ENCODE peak calls at places on chromosomes 5 and 9, in four cellular contexts. O, X, V and J are unnamed samples.

GRCh38 chr5:1776831-1777230 is 22.8 kb downstream of the MRPL36 start:
- DNase-seq in O (no peak), V (no peak), X (no peak), J (no peak)

GRCh38 chr9:17081814-17082213 is 53.0 kb upstream of the CNTLN start:
- DNase-seq in O (no peak), V (no peak), X (no peak), J (no peak)

GRCh38 chr9:38103340-38103739 is 34.3 kb upstream of the SHB start:
- DNase-seq in X (no peak), V (no peak), O (no peak), J (no peak)

GRCh38 chr9:76887003-76887821 is 18.7 kb downstream of the PRUNE2 start:
- DNase-seq in V (no peak), X (no peak), O (peak; percentile 82), J (no peak)

GRCh38 chr9:88464851-88465250 is 70.1 kb upstream of the NXNL2 start:
- DNase-seq in V (no peak), X (no peak), O (no peak), J (no peak)

GRCh38 chr9:14278291-14278721 is 35.6 kb downstream of the NFIB start:
- DNase-seq in O (no peak), V (no peak), X (no peak), J (no peak)

GRCh38 chr5:56262269-56262668 is 29.1 kb upstream of the ANKRD55 start:
- DNase-seq in V (no peak), X (no peak), O (no peak), J (no peak)

GRCh38 chr5:126369995-126370731 is 53.0 kb upstream of the GRAMD2B start:
- DNase-seq in X (no peak), O (no peak), V (no peak), J (no peak)

GRCh38 chr5:112240011-112240410 is 179.1 kb downstream of the EPB41L4A start:
- DNase-seq in V (no peak), O (no peak), X (no peak), J (no peak)

GRCh38 chr5:2205185-2205585 is 322.5 kb upstream of the IRX4 start:
- DNase-seq in V (no peak), X (no peak), O (no peak), J (peak; percentile 3)

GRCh38 chr5:97554992-97555981 is 372.2 kb upstream of the RIOK2 start:
- DNase-seq in V (no peak), X (no peak), O (no peak), J (no peak)

GRCh38 chr5:72407541-72407940 is 87.4 kb downstream of the PTCD2 start:
- DNase-seq in V (no peak), O (no peak), X (peak; percentile 14), J (no peak)

GRCh38 chr9:83955985-83956287 is 24.1 kb downstream of the HNRNPK start:
- DNase-seq in V (no peak), X (peak; percentile 86), O (peak; percentile 67), J (no peak)

GRCh38 chr9:96219615-96220257 is 82.2 kb downstream of the HSD17B3 start:
- DNase-seq in X (peak; percentile 58), V (peak; percentile 31), O (peak; percentile 62), J (no peak)

GRCh38 chr5:10355071-10355889 is 1.8 kb downstream of the MARCHF6 start:
- DNase-seq in O (no peak), X (peak; percentile 44), V (no peak), J (no peak)

GRCh38 chr9:86948153-86948929 is 1.0 kb upstream of the GAS1 start:
- DNase-seq in V (peak; percentile 78), O (peak; percentile 86), X (peak; percentile 78), J (peak; percentile 54)

GRCh38 chr5:87413116-87413645 is 451 bp upstream of the CCNH start:
- DNase-seq in X (no peak), V (no peak), O (no peak), J (no peak)

GRCh38 chr9:117214416-117214815 is 200.4 kb downstream of the ASTN2 start:
- DNase-seq in O (no peak), X (no peak), V (no peak), J (no peak)

GRCh38 chr9:131837316-131837715 is 97.4 kb upstream of the RAPGEF1 start:
- DNase-seq in O (no peak), V (peak; percentile 33), X (no peak), J (no peak)

GRCh38 chr9:136790640-136791465 is at the start of gene TMEM141:
- DNase-seq in V (peak; percentile 100), O (peak; percentile 100), X (peak; percentile 98), J (peak; percentile 99)

GRCh38 chr5:72231989-72232703 is 87.9 kb downstream of the MRPS27 start:
- DNase-seq in O (no peak), X (peak; percentile 87), V (no peak), J (no peak)

GRCh38 chr5:181053760-181054122 is 13.7 kb downstream of the BTNL9 start:
- DNase-seq in O (no peak), V (no peak), X (no peak), J (no peak)

GRCh38 chr5:166509085-166509484 is 1782.4 kb upstream of the WWC1 start:
- DNase-seq in O (no peak), V (no peak), X (peak; percentile 20), J (peak; percentile 14)

GRCh38 chr5:119913425-119913824 is 284.1 kb downstream of the FAM170A start:
- DNase-seq in O (no peak), X (no peak), V (no peak), J (no peak)

GRCh38 chr5:77015938-77016569 is 14.2 kb upstream of the AGGF1 start:
- DNase-seq in O (no peak), V (peak; percentile 7), X (peak; percentile 66), J (no peak)

GRCh38 chr5:35863159-35863558 is 6.5 kb downstream of the IL7R start:
- DNase-seq in O (no peak), V (no peak), X (peak; percentile 30), J (no peak)

GRCh38 chr5:136086776-136087566 is 45.7 kb upstream of the SMAD5 start:
- DNase-seq in X (no peak), O (no peak), V (no peak), J (no peak)

GRCh38 chr5:17381926-17382325 is 116.1 kb upstream of the TAF11L2 start:
- DNase-seq in V (peak; percentile 36), O (peak; percentile 49), X (peak; percentile 53), J (no peak)

GRCh38 chr5:151648988-151649387 is 37.7 kb downstream of the SPARC start:
- DNase-seq in O (no peak), V (no peak), X (no peak), J (no peak)

GRCh38 chr5:151648089-151648488 is 38.6 kb downstream of the SPARC start:
- DNase-seq in V (no peak), O (no peak), X (no peak), J (no peak)

GRCh38 chr5:151656311-151656710 is 30.4 kb downstream of the SPARC start:
- DNase-seq in O (no peak), X (no peak), V (no peak), J (no peak)

GRCh38 chr5:151647320-151647861 is 39.3 kb downstream of the SPARC start:
- DNase-seq in V (no peak), X (peak; percentile 48), O (no peak), J (no peak)

DNA sequence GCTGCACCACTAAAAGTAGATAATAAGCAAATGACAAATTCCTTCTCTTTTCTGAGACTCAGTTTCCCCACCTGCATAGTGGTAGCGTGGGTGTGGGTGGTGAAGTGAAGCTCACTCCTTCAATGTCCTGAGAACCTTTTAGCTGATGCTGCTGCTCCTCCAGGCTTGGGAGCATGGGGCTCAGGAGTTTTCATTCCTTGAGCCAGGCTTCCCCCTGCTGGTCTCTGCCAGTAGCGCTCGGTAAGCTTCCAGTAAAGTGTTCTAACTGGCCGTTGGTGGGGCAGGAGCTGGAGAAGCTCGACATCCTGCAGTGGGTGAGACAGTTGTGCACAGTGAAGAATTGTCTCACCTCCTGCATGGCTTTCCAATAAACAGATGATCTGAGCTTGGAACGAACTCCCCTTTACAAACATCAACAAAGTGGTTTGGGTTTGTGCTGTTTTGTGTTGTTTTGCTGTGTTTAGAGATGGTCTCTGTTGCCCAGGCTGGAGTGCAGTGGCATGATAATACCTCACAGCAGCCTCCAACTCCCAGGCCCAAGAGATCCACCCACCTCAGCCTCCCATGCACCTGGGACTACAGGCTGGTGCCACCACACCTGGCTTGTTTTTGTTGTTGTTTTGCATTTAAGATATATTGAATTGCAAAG is 34.6 kb downstream of the SPARC start:
- DNase-seq in O (peak; percentile 90), X (peak; percentile 77), V (peak; percentile 81), J (peak; percentile 69)
- TF ChIP-seq CTCF in O (peak; percentile 82), X (peak; percentile 94), V (peak; percentile 88), J (peak; percentile 85)

GRCh38 chr5:150266807-150267408 is 22.7 kb downstream of the CAMK2A start:
- DNase-seq in X (no peak), V (no peak), O (no peak), J (no peak)
- TF ChIP-seq CTCF in X (no peak), V (no peak), O (no peak), J (no peak)

DNA sequence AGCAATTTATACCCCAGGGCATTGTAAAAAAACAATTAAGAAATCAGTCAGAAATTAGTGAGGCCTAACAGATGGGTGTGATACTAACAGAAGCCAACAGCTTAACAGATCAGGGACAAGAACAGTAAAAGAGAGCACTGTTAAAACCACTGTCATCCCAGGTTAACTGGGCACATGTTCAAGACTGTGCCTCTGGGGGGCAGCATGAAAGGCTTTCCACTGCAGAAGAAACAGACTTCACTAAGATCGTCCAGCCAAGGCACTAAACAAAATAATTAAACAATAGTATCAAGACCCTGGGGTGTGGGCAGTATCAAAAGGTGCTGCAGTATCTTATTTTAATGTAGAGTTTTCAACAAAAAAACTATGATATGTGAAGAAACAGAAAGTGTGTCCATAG is 43.5 kb downstream of the FBN2 start:
- DNase-seq in V (no peak), O (no peak), X (peak; percentile 8), J (no peak)
- TF ChIP-seq CTCF in V (no peak), O (no peak), X (peak; percentile 17), J (peak; percentile 36)

GRCh38 chr9:78026416-78026815 is 5.2 kb downstream of the GNAQ start:
- DNase-seq in X (peak; percentile 34), O (peak; percentile 62), V (no peak), J (no peak)

GRCh38 chr9:78023003-78023741 is 8.4 kb downstream of the GNAQ start:
- DNase-seq in V (no peak), O (no peak), X (peak; percentile 88), J (no peak)

GRCh38 chr9:78017294-78017693 is 14.3 kb downstream of the GNAQ start:
- DNase-seq in V (no peak), X (no peak), O (no peak), J (no peak)

GRCh38 chr9:78025186-78025585 is 6.4 kb downstream of the GNAQ start:
- DNase-seq in V (no peak), O (no peak), X (no peak), J (no peak)

DNA sequence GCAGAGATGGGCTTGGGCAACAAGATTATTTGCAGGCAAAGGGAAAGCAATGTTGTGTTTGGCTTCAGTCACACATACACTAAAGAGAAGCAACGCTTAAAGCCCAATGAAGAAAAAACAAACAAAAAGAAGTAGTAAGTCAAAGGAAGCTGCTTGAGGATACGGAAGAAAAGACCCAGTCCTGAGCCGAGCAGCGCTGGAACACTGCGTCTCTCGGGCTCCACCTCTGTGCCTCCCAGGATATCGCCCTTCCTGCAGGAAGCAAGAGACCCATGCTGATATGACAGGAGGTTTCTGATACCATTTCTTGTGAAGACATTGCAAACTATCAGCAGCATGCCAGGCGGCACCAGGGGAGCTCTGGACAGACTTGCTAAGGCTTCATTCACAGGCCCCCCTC is 9.9 kb downstream of the GNAQ start:
- DNase-seq in O (no peak), V (no peak), X (no peak), J (no peak)
- TF ChIP-seq CTCF in O (no peak), V (peak; percentile 26), X (no peak), J (no peak)